ENCODE peak calls at places on chromosomes 7 and 10, in five cellular contexts. T, I, A, W and Y are unnamed samples.

GRCh38 chr7:84277628-84278224 is 83.1 kb upstream of the SEMA3A start:
- DNase-seq in A (peak), I (no peak), W (no peak), T (peak), Y (no peak)

GRCh38 chr7:147496209-147496608 is 1094.4 kb upstream of the C7orf33 start:
- DNase-seq in W (no peak), I (no peak), T (no peak), A (no peak), Y (no peak)

GRCh38 chr7:102400360-102400759 is 4.2 kb downstream of the PRKRIP1 start:
- DNase-seq in A (no peak), T (no peak), I (no peak), W (no peak), Y (no peak)

GRCh38 chr10:103570844-103571655 is 77.5 kb downstream of the NEURL1 start:
- DNase-seq in A (no peak), I (no peak), W (no peak), T (no peak), Y (no peak)

GRCh38 chr7:134016223-134016941 is 110.8 kb upstream of the LRGUK start:
- DNase-seq in W (peak), I (peak), A (peak), T (peak), Y (peak)

GRCh38 chr10:27743736-27744477 is 1.7 kb downstream of the MKX start:
- DNase-seq in I (peak), T (no peak), A (no peak), W (no peak), Y (no peak)

GRCh38 chr7:156764766-156765165 is 124.2 kb downstream of the RNF32 start:
- DNase-seq in T (no peak), I (no peak), A (no peak), W (no peak), Y (no peak)

GRCh38 chr10:71187600-71187999 is 24.8 kb upstream of the UNC5B start:
- DNase-seq in T (no peak), W (no peak), A (no peak), I (no peak), Y (peak)

GRCh38 chr7:106122713-106123112 is 10.6 kb upstream of the SYPL1 start:
- DNase-seq in W (no peak), T (no peak), A (no peak), I (no peak), Y (no peak)

GRCh38 chr10:110976577-110976976 is 57.2 kb downstream of the SHOC2 start:
- DNase-seq in T (no peak), W (no peak), A (no peak), I (no peak), Y (no peak)

GRCh38 chr10:78389419-78389818 is 355.8 kb downstream of the RPS24 start:
- DNase-seq in T (no peak), W (no peak), I (no peak), A (no peak), Y (no peak)

GRCh38 chr7:132571970-132572369 is 4.3 kb downstream of the PLXNA4 start:
- DNase-seq in T (no peak), A (no peak), W (no peak), I (no peak), Y (no peak)

GRCh38 chr7:303884-304573 is 14.1 kb downstream of the FOXL3 start:
- DNase-seq in T (no peak), I (no peak), A (no peak), W (no peak), Y (no peak)

GRCh38 chr10:120253131-120253530 is 203.9 kb upstream of the PLPP4 start:
- DNase-seq in A (no peak), W (no peak), I (no peak), T (no peak), Y (no peak)

GRCh38 chr7:156640949-156641485 is 443 bp downstream of the RNF32 start:
- DNase-seq in W (peak), T (no peak), I (peak), A (peak), Y (no peak)

GRCh38 chr7:37420931-37421330 is 27.7 kb downstream of the ELMO1 start:
- DNase-seq in T (no peak), I (no peak), W (no peak), A (no peak), Y (peak)

GRCh38 chr7:51069411-51070083 is 247.1 kb downstream of the COBL start:
- DNase-seq in T (no peak), W (no peak), I (no peak), A (peak), Y (peak)

GRCh38 chr10:7272008-7272407 is 138.8 kb downstream of the SFMBT2 start:
- DNase-seq in A (no peak), I (no peak), W (no peak), T (no peak), Y (no peak)

GRCh38 chr7:93043393-93043985 is 74.3 kb downstream of the SAMD9 start:
- DNase-seq in I (peak), W (no peak), A (peak), T (peak), Y (peak)

GRCh38 chr7:2004841-2005351 is 227.8 kb downstream of the MAD1L1 start:
- DNase-seq in W (no peak), I (no peak), T (peak), A (no peak), Y (no peak)

GRCh38 chr7:158477866-158478265 is 109.8 kb downstream of the PTPRN2 start:
- DNase-seq in A (no peak), I (no peak), T (no peak), W (no peak), Y (no peak)

GRCh38 chr10:73465978-73466709 is 29.7 kb downstream of the PPP3CB start:
- DNase-seq in A (no peak), T (no peak), I (no peak), W (no peak), Y (no peak)
- H3K27ac ChIP-seq in A (no peak), T (no peak), I (no peak), W (no peak), Y (no peak)

DNA sequence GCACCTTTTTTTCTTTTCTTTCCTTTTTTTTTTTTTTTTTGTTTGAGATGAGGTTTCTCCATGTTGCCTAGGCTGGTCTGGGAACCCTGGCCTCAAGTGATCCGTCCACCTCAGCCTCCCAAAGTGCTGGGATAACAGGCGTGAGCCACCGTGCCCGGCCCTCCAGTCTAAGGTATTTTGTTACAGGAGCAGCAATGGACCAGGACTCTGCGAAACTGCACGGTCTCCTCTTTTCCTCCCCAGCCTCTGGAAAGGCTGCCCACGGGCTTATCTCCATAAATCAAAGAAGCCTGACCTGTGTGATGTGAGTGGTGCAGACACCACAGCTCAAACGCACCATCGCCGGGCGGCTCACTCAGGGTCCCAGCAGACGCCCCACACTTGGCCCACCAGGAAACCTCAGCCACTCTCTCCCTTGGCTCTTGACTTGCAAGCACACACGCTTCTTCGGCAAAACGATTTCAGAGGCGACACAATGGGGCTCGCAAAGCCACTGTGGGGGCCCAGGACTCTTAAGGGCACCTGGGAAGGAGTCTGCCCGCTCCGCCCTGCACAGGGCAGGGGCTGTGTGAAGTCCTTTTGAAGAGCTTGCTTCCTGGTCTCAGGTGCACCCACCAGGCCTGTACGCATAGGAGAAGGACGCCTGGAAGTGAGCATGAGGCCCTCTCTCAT is 20.6 kb downstream of the WDR86 start:
- DNase-seq in I (no peak), W (no peak), A (no peak), T (no peak), Y (no peak)
- H3K27ac ChIP-seq in I (no peak), W (no peak), A (no peak), T (no peak), Y (no peak)

GRCh38 chr10:122420624-122421007 is 33.8 kb upstream of the ARMS2 start:
- DNase-seq in I (no peak), T (no peak), W (no peak), A (no peak), Y (no peak)
- H3K27ac ChIP-seq in I (peak), T (no peak), W (no peak), A (no peak), Y (no peak)

GRCh38 chr10:79436850-79437103 is 8.6 kb downstream of the ZCCHC24 start:
- DNase-seq in W (no peak), I (no peak), A (no peak), T (no peak), Y (no peak)

GRCh38 chr10:79437111-79437814 is 8.2 kb downstream of the ZCCHC24 start:
- DNase-seq in W (no peak), T (no peak), I (peak), A (no peak), Y (no peak)

GRCh38 chr10:79438021-79438698 is 7.3 kb downstream of the ZCCHC24 start:
- DNase-seq in A (no peak), T (no peak), I (no peak), W (no peak), Y (no peak)

GRCh38 chr10:79440281-79440680 is 5.1 kb downstream of the ZCCHC24 start:
- DNase-seq in T (no peak), I (no peak), W (no peak), A (no peak), Y (no peak)

GRCh38 chr10:79438699-79439085 is 6.7 kb downstream of the ZCCHC24 start:
- DNase-seq in W (no peak), I (no peak), A (no peak), T (no peak), Y (no peak)
- H3K27ac ChIP-seq in W (no peak), I (no peak), A (no peak), T (no peak), Y (no peak)

GRCh38 chr7:32573110-32573687 is 77.9 kb downstream of the AVL9 start:
- DNase-seq in T (no peak), I (no peak), A (no peak), W (no peak), Y (no peak)

GRCh38 chr7:32564542-32564941 is 69.3 kb downstream of the AVL9 start:
- DNase-seq in I (peak), A (no peak), W (no peak), T (no peak), Y (peak)

GRCh38 chr7:32574626-32575025 is 79.3 kb downstream of the AVL9 start:
- DNase-seq in T (no peak), I (no peak), A (no peak), W (no peak), Y (no peak)

GRCh38 chr7:32569388-32570289 is 74.3 kb downstream of the AVL9 start:
- DNase-seq in T (no peak), A (no peak), I (no peak), W (peak), Y (no peak)
- H3K27ac ChIP-seq in T (no peak), A (no peak), I (no peak), W (peak), Y (no peak)

GRCh38 chr7:98362517-98362916 is 38.4 kb downstream of the BAIAP2L1 start:
- DNase-seq in I (no peak), T (peak), W (no peak), A (no peak), Y (no peak)
- H3K27ac ChIP-seq in I (no peak), T (no peak), W (peak), A (no peak), Y (no peak)

GRCh38 chr7:40014376-40014775 is 64.3 kb downstream of the CDK13 start:
- DNase-seq in W (no peak), T (no peak), A (no peak), I (no peak), Y (no peak)
- H3K27ac ChIP-seq in W (peak), T (no peak), A (no peak), I (no peak), Y (no peak)

DNA sequence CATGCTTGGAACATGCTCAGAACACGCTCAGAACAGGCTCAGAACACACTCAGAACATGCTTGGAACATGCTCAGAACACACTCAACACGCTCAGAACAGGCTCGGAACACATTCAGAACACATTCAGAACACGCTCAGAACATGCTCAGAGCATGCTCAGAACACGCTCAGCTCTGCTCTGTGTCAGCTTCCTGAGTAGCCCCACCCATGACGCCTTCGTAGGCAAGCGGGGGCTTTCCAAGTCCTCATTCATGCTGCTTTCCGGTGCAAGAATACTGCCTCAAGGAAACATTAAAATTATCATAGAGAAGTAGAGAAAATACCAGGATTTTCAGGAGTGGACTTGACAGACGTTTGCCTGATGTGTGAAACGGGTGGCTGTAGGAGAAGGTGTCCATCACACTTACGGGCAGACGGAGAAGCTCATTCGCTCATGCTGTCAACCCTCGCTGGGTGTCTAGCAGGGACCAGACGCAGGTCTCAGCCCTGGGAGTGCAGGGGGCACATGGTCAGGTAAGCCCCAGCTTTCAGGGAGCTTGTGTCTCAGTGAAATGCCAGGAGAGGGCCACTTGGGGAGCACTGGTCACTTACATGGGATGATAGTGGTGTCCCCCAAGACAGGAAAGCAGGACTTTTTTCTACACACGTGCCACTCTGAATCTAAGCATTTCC is 24.7 kb downstream of the EN2 start:
- DNase-seq in T (no peak), A (no peak), I (no peak), W (no peak), Y (no peak)
- H3K27ac ChIP-seq in T (no peak), A (no peak), I (no peak), W (no peak), Y (no peak)

GRCh38 chr7:139431459-139431858 is 52.0 kb downstream of the KLRG2 start:
- DNase-seq in W (no peak), T (no peak), A (peak), I (peak), Y (no peak)
- H3K27ac ChIP-seq in W (no peak), T (no peak), A (no peak), I (no peak), Y (no peak)